ENCODE peak calls at places on chromosomes 11 and 22, in nine cellular contexts. U is NCI-H146, I is NCI-H2029, G is heart right ventricle, D is D341Med, N is fibroblast of the aortic adventitia, L is pancreas, K is neural crest cell, M is ureter. T is an unnamed sample.

GRCh38 chr11:132935383-132935782 is 596.9 kb downstream of the OPCML start:
- DNase-seq in U (no peak), I (no peak), G (no peak), D (no peak), N (no peak), L (no peak), K (no peak), M (no peak), T (no peak)

GRCh38 chr22:42217019-42217751 is 53.3 kb downstream of the TCF20 start:
- DNase-seq in U (no peak), I (no peak), G (no peak), D (no peak), N (no peak), L (no peak), K (no peak), M (no peak), T (no peak)

GRCh38 chr22:50000587-50001387 is 11.8 kb downstream of the IL17REL start:
- DNase-seq in U (no peak), I (no peak), G (no peak), D (peak), N (no peak), L (peak), K (no peak), M (no peak), T (no peak)

GRCh38 chr22:30285846-30286200 is 3.5 kb downstream of the CASTOR1 start:
- DNase-seq in U (no peak), I (no peak), G (no peak), D (no peak), N (no peak), L (no peak), K (no peak), M (no peak), T (no peak)

GRCh38 chr11:15577519-15577918 is 462.8 kb downstream of the INSC start:
- DNase-seq in U (no peak), I (no peak), G (no peak), D (no peak), N (no peak), L (no peak), K (no peak), M (no peak), T (no peak)

GRCh38 chr11:93329936-93330445 is 551 bp upstream of the DEUP1 start:
- DNase-seq in U (peak), I (peak), G (no peak), D (no peak), N (no peak), L (peak), K (peak), M (no peak), T (no peak)

GRCh38 chr11:17266781-17267180 is 9.8 kb upstream of the NUCB2 start:
- DNase-seq in U (no peak), I (no peak), G (no peak), D (no peak), N (no peak), L (no peak), K (no peak), M (no peak), T (no peak)

GRCh38 chr11:102929966-102930365 is 25.6 kb downstream of the MMP13 start:
- DNase-seq in U (no peak), I (no peak), G (no peak), D (no peak), N (no peak), L (no peak), K (no peak), M (no peak), T (no peak)

GRCh38 chr11:6455070-6455469 is 14.3 kb upstream of the HPX start:
- DNase-seq in U (no peak), I (peak), G (no peak), D (no peak), N (no peak), L (no peak), K (no peak), M (no peak), T (no peak)

GRCh38 chr11:109696191-109696897 is 274.4 kb downstream of the C11orf87 start:
- DNase-seq in U (no peak), I (no peak), G (no peak), D (no peak), N (peak), L (no peak), K (no peak), M (no peak), T (no peak)

GRCh38 chr11:39724404-39724803 is 1735.0 kb downstream of the LRRC4C start:
- DNase-seq in U (no peak), I (no peak), G (no peak), D (peak), N (no peak), L (no peak), K (no peak), M (no peak), T (no peak)

GRCh38 chr11:82536706-82537105 is 197.0 kb downstream of the FAM181B start:
- DNase-seq in U (no peak), I (no peak), G (no peak), D (no peak), N (no peak), L (no peak), K (no peak), M (no peak), T (no peak)

GRCh38 chr22:50014053-50014501 is 1.5 kb upstream of the IL17REL start:
- DNase-seq in U (no peak), I (no peak), G (no peak), D (peak), N (no peak), L (no peak), K (no peak), M (no peak), T (no peak)

GRCh38 chr22:20604776-20605221 is 97.4 kb downstream of the MED15 start:
- DNase-seq in U (no peak), I (no peak), G (no peak), D (no peak), N (no peak), L (no peak), K (no peak), M (no peak), T (no peak)

GRCh38 chr11:34148504-34149165 is 43.2 kb downstream of the NAT10 start:
- DNase-seq in U (no peak), I (no peak), G (no peak), D (no peak), N (no peak), L (no peak), K (peak), M (no peak), T (no peak)

GRCh38 chr11:74094393-74094792 is 76.4 kb downstream of the C2CD3 start:
- DNase-seq in U (no peak), I (no peak), G (no peak), D (no peak), N (no peak), L (no peak), K (no peak), M (no peak), T (no peak)

GRCh38 chr11:69130586-69131566 is 24.9 kb upstream of the SMIM38 start:
- DNase-seq in U (no peak), I (no peak), G (peak), D (no peak), N (no peak), L (no peak), K (no peak), M (no peak), T (peak)

GRCh38 chr11:1033016-1033798 is 3.3 kb downstream of the MUC6 start:
- DNase-seq in U (no peak), I (no peak), G (no peak), D (no peak), N (no peak), L (peak), K (no peak), M (no peak), T (no peak)

GRCh38 chr11:34245043-34245442 is 112.8 kb downstream of the ABTB2 start:
- DNase-seq in U (no peak), I (no peak), G (no peak), D (no peak), N (no peak), L (no peak), K (no peak), M (no peak), T (no peak)

GRCh38 chr22:38316340-38317236 is 645 bp downstream of the CSNK1E start:
- DNase-seq in U (peak), I (no peak), G (peak), D (peak), N (peak), L (peak), K (peak), M (peak), T (peak)

GRCh38 chr11:107792049-107792443 is 66.5 kb downstream of the SLC35F2 start:
- DNase-seq in U (no peak), I (no peak), G (no peak), D (no peak), N (no peak), L (no peak), K (no peak), M (no peak), T (no peak)

GRCh38 chr11:113613619-113614018 is 92.5 kb downstream of the TMPRSS5 start:
- DNase-seq in U (no peak), I (no peak), G (no peak), D (no peak), N (no peak), L (no peak), K (no peak), M (no peak), T (no peak)

GRCh38 chr11:86513746-86514373 is 139.2 kb downstream of the CCDC81 start:
- DNase-seq in U (no peak), I (no peak), G (no peak), D (no peak), N (no peak), L (no peak), K (no peak), M (no peak), T (no peak)

GRCh38 chr11:87290304-87290922 is 252.7 kb downstream of the TMEM135 start:
- DNase-seq in U (peak), I (peak), G (no peak), D (no peak), N (peak), L (no peak), K (no peak), M (no peak), T (no peak)

GRCh38 chr11:97269527-97269926 is 879.7 kb downstream of the JRKL start:
- DNase-seq in U (no peak), I (no peak), G (no peak), D (peak), N (no peak), L (no peak), K (no peak), M (no peak), T (no peak)

GRCh38 chr22:30074994-30075393 is 5.3 kb upstream of the HORMAD2 start:
- DNase-seq in U (no peak), I (no peak), G (no peak), D (no peak), N (no peak), L (no peak), K (no peak), M (no peak), T (no peak)

GRCh38 chr11:60985991-60986915 is 14.8 kb downstream of the CD6 start:
- DNase-seq in U (no peak), I (no peak), G (no peak), D (no peak), N (peak), L (peak), K (no peak), M (no peak), T (peak)

GRCh38 chr11:132217856-132218255 is 847.4 kb downstream of the NTM start:
- DNase-seq in U (no peak), I (no peak), G (no peak), D (no peak), N (no peak), L (no peak), K (no peak), M (no peak), T (no peak)

GRCh38 chr11:95104121-95104830 is 14.6 kb downstream of the ENDOD1 start:
- DNase-seq in U (no peak), I (no peak), G (no peak), D (no peak), N (no peak), L (no peak), K (no peak), M (no peak), T (no peak)

GRCh38 chr11:130308925-130309324 is 5.8 kb downstream of the ZBTB44 start:
- DNase-seq in U (no peak), I (no peak), G (no peak), D (no peak), N (peak), L (no peak), K (no peak), M (no peak), T (no peak)

GRCh38 chr11:68431984-68432600 is 28.5 kb upstream of the PPP6R3 start:
- DNase-seq in U (no peak), I (no peak), G (no peak), D (no peak), N (no peak), L (no peak), K (no peak), M (no peak), T (no peak)

GRCh38 chr22:36823177-36823839 is 6.5 kb upstream of the PVALB start:
- DNase-seq in U (no peak), I (no peak), G (no peak), D (no peak), N (peak), L (no peak), K (no peak), M (no peak), T (no peak)

GRCh38 chr11:9274499-9275228 is 9.5 kb upstream of the DENND5A start:
- DNase-seq in U (no peak), I (no peak), G (no peak), D (no peak), N (peak), L (no peak), K (no peak), M (no peak), T (no peak)

GRCh38 chr11:104033134-104033533 is 3.3 kb upstream of the DDI1 start:
- DNase-seq in U (no peak), I (no peak), G (no peak), D (no peak), N (peak), L (no peak), K (no peak), M (no peak), T (no peak)

GRCh38 chr11:1574256-1575242 is 2.5 kb upstream of the DUSP8 start:
- DNase-seq in U (peak), I (no peak), G (peak), D (peak), N (peak), L (peak), K (peak), M (no peak), T (peak)

T was measured in stomach.